ENCODE peak calls at places on chromosome 14, in seven cellular contexts. One of them, this sample, is unnamed.

GRCh38 chr14:76227450-76228050 is 75.8 kb downstream of the GPATCH2L start:
- DNase-seq in GM23248: peak; percentile 84
- DNase-seq in OCI-LY7: no peak
- DNase-seq in HCT116: no peak
- DNase-seq in PC-3: peak; percentile 81
- DNase-seq in GM23338: no peak
- DNase-seq in SK-N-SH: no peak
- DNase-seq in this sample: no peak

GRCh38 chr14:71242237-71242748 is 335.0 kb downstream of the PCNX1 start:
- DNase-seq in GM23248: peak; percentile 89
- DNase-seq in SK-N-SH: peak; percentile 75
- DNase-seq in PC-3: no peak
- DNase-seq in OCI-LY7: no peak
- DNase-seq in HCT116: no peak
- DNase-seq in GM23338: no peak
- DNase-seq in this sample: no peak

GRCh38 chr14:76719664-76720063 is 41.6 kb upstream of the VASH1 start:
- DNase-seq in HCT116: no peak
- DNase-seq in OCI-LY7: no peak
- DNase-seq in PC-3: no peak
- DNase-seq in SK-N-SH: no peak
- DNase-seq in GM23338: no peak
- DNase-seq in GM23248: no peak
- DNase-seq in this sample: no peak

GRCh38 chr14:92568621-92569479 is 55.3 kb downstream of the RIN3 start:
- DNase-seq in HCT116: no peak
- DNase-seq in SK-N-SH: peak; percentile 32
- DNase-seq in GM23338: no peak
- DNase-seq in GM23248: no peak
- DNase-seq in PC-3: no peak
- DNase-seq in OCI-LY7: no peak
- DNase-seq in this sample: no peak

GRCh38 chr14:53963491-53964227 is 7.0 kb upstream of the BMP4 start:
- DNase-seq in SK-N-SH: no peak
- DNase-seq in PC-3: peak; percentile 63
- DNase-seq in HCT116: no peak
- DNase-seq in GM23248: no peak
- DNase-seq in OCI-LY7: no peak
- DNase-seq in GM23338: peak; percentile 67
- DNase-seq in this sample: peak; percentile 70

GRCh38 chr14:23578560-23579310 is at the start of gene JPH4:
- DNase-seq in HCT116: no peak
- DNase-seq in SK-N-SH: peak; percentile 89
- DNase-seq in PC-3: no peak
- DNase-seq in GM23338: peak; percentile 79
- DNase-seq in GM23248: no peak
- DNase-seq in OCI-LY7: no peak
- DNase-seq in this sample: peak; percentile 79

GRCh38 chr14:52703664-52704063 is 3.3 kb upstream of the PSMC6 start:
- DNase-seq in GM23338: no peak
- DNase-seq in HCT116: no peak
- DNase-seq in PC-3: no peak
- DNase-seq in SK-N-SH: no peak
- DNase-seq in GM23248: no peak
- DNase-seq in OCI-LY7: no peak
- DNase-seq in this sample: no peak

GRCh38 chr14:51457858-51458562 is 193.7 kb upstream of the FRMD6 start:
- DNase-seq in GM23338: no peak
- DNase-seq in OCI-LY7: no peak
- DNase-seq in SK-N-SH: no peak
- DNase-seq in PC-3: peak; percentile 41
- DNase-seq in GM23248: no peak
- DNase-seq in HCT116: no peak
- DNase-seq in this sample: no peak

DNA sequence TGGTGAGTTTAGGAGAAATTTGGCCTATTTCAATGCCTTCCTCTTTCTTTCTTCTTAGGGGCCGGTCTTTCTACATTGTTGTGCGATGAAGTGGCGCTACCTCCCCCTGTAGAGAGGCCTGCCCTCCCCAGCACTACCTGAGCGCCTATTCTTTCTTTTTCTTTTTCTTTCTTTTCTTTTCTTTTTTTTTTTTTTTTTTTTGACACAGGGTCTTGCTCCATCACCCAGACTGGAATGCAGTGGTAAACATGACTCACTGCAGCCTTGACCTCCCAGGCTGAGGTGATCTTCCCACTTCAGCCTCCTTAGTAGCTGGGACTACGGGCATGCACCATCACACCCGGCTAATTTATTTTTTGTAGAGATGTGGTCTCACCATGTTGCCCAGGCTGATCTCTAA is 136.1 kb upstream of the MAX start:
- DNase-seq in SK-N-SH: no peak
- DNase-seq in OCI-LY7: no peak
- DNase-seq in PC-3: peak; percentile 82
- DNase-seq in HCT116: no peak
- DNase-seq in GM23338: no peak
- DNase-seq in GM23248: peak; percentile 84
- DNase-seq in this sample: no peak
- H2AFZ ChIP-seq in SK-N-SH: peak overlapping the region; percentile 17
- H2AFZ ChIP-seq in OCI-LY7: no peak overlapping the region
- H2AFZ ChIP-seq in PC-3: peak overlapping the region; percentile 26
- H2AFZ ChIP-seq in HCT116: peak overlapping the region; percentile 73
- H2AFZ ChIP-seq in GM23338: no peak overlapping the region
- H2AFZ ChIP-seq in GM23248: no peak overlapping the region
- H2AFZ ChIP-seq in this sample: no peak overlapping the region

GRCh38 chr14:79320561-79320960 is 890.7 kb downstream of the DIO2 start:
- DNase-seq in GM23338: no peak
- DNase-seq in SK-N-SH: no peak
- DNase-seq in PC-3: no peak
- DNase-seq in GM23248: no peak
- DNase-seq in HCT116: no peak
- DNase-seq in OCI-LY7: no peak
- DNase-seq in this sample: no peak

DNA sequence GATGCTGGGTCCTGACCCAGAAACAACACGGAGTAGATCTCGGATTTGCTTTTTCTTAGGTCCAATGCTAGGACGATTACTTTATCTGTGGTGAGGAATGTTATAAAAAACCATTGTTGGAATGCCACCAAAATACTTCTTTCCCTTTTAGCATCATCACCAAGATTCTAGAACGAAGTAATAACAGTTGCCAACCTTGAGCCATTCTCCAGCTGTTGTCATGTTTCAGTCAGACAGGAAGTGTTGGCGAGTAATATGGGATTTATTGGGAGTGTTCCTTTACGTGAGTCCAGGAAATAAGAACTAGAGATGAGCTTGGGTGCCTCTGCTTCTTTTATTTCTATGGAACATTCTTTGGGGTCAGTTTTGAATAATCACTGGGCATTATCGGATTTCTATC is 892.9 kb downstream of the DIO2 start:
- DNase-seq in SK-N-SH: no peak
- DNase-seq in PC-3: no peak
- DNase-seq in OCI-LY7: no peak
- DNase-seq in GM23248: no peak
- DNase-seq in HCT116: no peak
- DNase-seq in GM23338: no peak
- DNase-seq in this sample: no peak
- H3K27ac ChIP-seq in SK-N-SH: no peak overlapping the region
- H3K27ac ChIP-seq in PC-3: no peak overlapping the region
- H3K27ac ChIP-seq in OCI-LY7: no peak overlapping the region
- H3K27ac ChIP-seq in GM23248: no peak overlapping the region
- H3K27ac ChIP-seq in HCT116: no peak overlapping the region
- H3K27ac ChIP-seq in GM23338: no peak overlapping the region
- H3K27ac ChIP-seq in this sample: no peak overlapping the region

DNA sequence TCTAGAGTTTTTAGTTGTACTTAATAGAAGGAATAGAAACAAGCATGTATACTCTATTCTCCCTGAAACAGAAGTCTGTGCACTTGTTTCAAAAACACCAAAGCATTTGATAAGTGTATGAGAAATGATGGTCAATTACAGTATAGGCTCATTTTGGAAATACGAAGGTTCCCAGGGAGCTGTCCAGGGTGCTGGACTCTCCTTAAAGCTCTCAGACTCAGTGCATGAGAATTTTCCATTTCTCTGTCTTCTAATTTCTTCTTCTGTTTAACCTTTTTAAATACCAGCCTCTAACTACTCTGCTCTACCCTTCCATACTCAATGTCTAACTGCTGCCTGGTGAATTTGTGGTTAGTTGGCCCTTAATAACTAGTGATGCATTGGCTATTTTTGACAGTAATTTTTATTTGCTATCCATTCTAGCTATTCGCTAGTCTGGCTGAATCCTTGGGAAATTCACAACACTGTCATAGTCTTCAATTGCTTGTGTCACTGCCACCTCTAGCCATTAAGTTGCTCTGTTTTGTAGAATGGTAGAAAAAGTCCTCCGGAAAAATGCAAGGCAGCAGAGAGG is 229.2 kb downstream of the NRXN3 start:
- DNase-seq in PC-3: peak; percentile 36
- DNase-seq in SK-N-SH: no peak
- DNase-seq in GM23248: peak; percentile 42
- DNase-seq in OCI-LY7: peak; percentile 24
- DNase-seq in HCT116: no peak
- DNase-seq in GM23338: peak; percentile 76
- DNase-seq in this sample: peak; percentile 71
- TF ChIP-seq EZH2phosphoT487 in PC-3: no peak
- TF ChIP-seq EZH2phosphoT487 in SK-N-SH: no peak
- TF ChIP-seq EZH2phosphoT487 in GM23248: no peak
- TF ChIP-seq EZH2phosphoT487 in OCI-LY7: no peak
- TF ChIP-seq EZH2phosphoT487 in HCT116: no peak
- TF ChIP-seq EZH2phosphoT487 in GM23338: no peak
- TF ChIP-seq EZH2phosphoT487 in this sample: no peak

GRCh38 chr14:68738559-68738958 is 54.3 kb downstream of the ZFP36L1 start:
- DNase-seq in SK-N-SH: no peak
- DNase-seq in GM23248: no peak
- DNase-seq in HCT116: no peak
- DNase-seq in GM23338: no peak
- DNase-seq in OCI-LY7: no peak
- DNase-seq in PC-3: no peak
- DNase-seq in this sample: no peak

GRCh38 chr14:68733086-68733621 is 59.7 kb downstream of the ZFP36L1 start:
- DNase-seq in SK-N-SH: no peak
- DNase-seq in OCI-LY7: no peak
- DNase-seq in HCT116: no peak
- DNase-seq in GM23338: no peak
- DNase-seq in GM23248: no peak
- DNase-seq in PC-3: no peak
- DNase-seq in this sample: no peak

GRCh38 chr14:68736519-68736918 is 56.3 kb downstream of the ZFP36L1 start:
- DNase-seq in SK-N-SH: no peak
- DNase-seq in GM23338: peak; percentile 49
- DNase-seq in HCT116: no peak
- DNase-seq in PC-3: no peak
- DNase-seq in OCI-LY7: no peak
- DNase-seq in GM23248: peak; percentile 25
- DNase-seq in this sample: peak; percentile 46

GRCh38 chr14:68734231-68734732 is 58.6 kb downstream of the ZFP36L1 start:
- DNase-seq in HCT116: no peak
- DNase-seq in GM23248: no peak
- DNase-seq in GM23338: no peak
- DNase-seq in OCI-LY7: peak; percentile 56
- DNase-seq in PC-3: no peak
- DNase-seq in SK-N-SH: no peak
- DNase-seq in this sample: no peak

DNA sequence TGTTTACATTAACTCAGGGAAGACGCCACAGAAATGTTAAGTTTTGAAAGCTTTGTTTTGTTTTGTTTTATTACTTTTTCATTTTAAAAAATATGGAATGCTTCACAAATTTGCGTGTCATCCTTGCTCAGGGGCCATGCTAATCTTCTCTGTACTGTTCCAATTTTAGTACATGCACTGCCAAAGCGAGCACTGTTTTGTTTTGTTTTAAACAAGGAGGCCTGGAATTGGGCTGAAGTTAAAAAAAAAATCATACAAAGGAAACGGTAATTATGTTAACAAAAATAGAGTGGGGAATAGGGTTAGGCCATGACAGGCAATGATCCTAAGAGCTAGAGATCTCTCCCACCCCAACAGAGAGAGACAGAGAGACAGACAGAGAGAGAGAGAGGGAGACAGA is 57.0 kb downstream of the ZFP36L1 start:
- DNase-seq in PC-3: no peak
- DNase-seq in GM23248: no peak
- DNase-seq in OCI-LY7: no peak
- DNase-seq in HCT116: no peak
- DNase-seq in SK-N-SH: no peak
- DNase-seq in GM23338: no peak
- DNase-seq in this sample: no peak
- H2AFZ ChIP-seq in PC-3: no peak overlapping the region
- H2AFZ ChIP-seq in GM23248: peak overlapping the region; percentile 82
- H2AFZ ChIP-seq in OCI-LY7: no peak overlapping the region
- H2AFZ ChIP-seq in HCT116: no peak overlapping the region
- H2AFZ ChIP-seq in SK-N-SH: peak overlapping the region; percentile 56
- H2AFZ ChIP-seq in GM23338: peak overlapping the region; percentile 94
- H2AFZ ChIP-seq in this sample: peak overlapping the region; percentile 89

DNA sequence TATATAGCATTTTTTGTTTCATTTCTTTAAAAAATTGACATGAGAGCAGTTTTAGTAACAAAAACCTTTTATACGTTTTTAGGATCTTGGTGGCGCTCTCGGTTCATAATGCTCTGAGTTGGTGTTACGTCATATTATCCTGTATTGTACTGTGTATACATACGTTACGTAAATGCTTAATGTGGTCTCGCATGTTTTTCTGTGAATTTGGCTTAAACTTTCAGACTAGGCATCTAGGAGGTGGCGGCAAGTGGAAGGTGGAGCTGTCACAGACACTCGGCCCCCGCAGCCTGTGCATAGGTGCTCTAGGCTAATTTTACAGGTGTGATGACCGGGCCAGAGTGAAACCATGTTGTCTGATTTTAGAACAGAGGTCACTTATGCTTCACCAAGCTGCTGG is 60.0 kb downstream of the PPP2R5C start:
- DNase-seq in OCI-LY7: no peak
- DNase-seq in HCT116: no peak
- DNase-seq in GM23248: no peak
- DNase-seq in SK-N-SH: no peak
- DNase-seq in PC-3: no peak
- DNase-seq in GM23338: no peak
- DNase-seq in this sample: no peak
- H3K27ac ChIP-seq in OCI-LY7: peak overlapping the region; percentile 28
- H3K27ac ChIP-seq in HCT116: no peak overlapping the region
- H3K27ac ChIP-seq in GM23248: no peak overlapping the region
- H3K27ac ChIP-seq in SK-N-SH: no peak overlapping the region
- H3K27ac ChIP-seq in PC-3: no peak overlapping the region
- H3K27ac ChIP-seq in GM23338: no peak overlapping the region
- H3K27ac ChIP-seq in this sample: no peak overlapping the region

GRCh38 chr14:91283666-91284065 is 39.2 kb upstream of the GPR68 start:
- DNase-seq in GM23248: peak; percentile 40
- DNase-seq in OCI-LY7: peak; percentile 27
- DNase-seq in HCT116: no peak
- DNase-seq in SK-N-SH: no peak
- DNase-seq in GM23338: no peak
- DNase-seq in PC-3: peak; percentile 30
- DNase-seq in this sample: no peak
- TF ChIP-seq EZH2phosphoT487 in GM23248: no peak
- TF ChIP-seq EZH2phosphoT487 in OCI-LY7: no peak
- TF ChIP-seq EZH2phosphoT487 in HCT116: no peak
- TF ChIP-seq EZH2phosphoT487 in SK-N-SH: no peak
- TF ChIP-seq EZH2phosphoT487 in GM23338: no peak
- TF ChIP-seq EZH2phosphoT487 in PC-3: no peak
- TF ChIP-seq EZH2phosphoT487 in this sample: no peak